ENCODE peak calls at places on chromosomes 12 and 14, in nine cellular contexts. M is cardiac muscle cell; U is omental fat pad; X is head of caudate nucleus; N is stimulated activated CD8-positive, alpha-beta memory T cell treated with anti-CD3 and anti-CD28 coated beads, Interleukin-2, amount 100 ng/mL, for 1 hour; K is fibroblast of villous mesenchyme; Y is Caki2; S is heart right ventricle; F is stimulated activated CD4-positive, alpha-beta T cell treated with anti-CD3 and anti-CD28 coated beads, Interleukin-15, amount 100 ng/mL, for 24 hours. W is an unnamed sample.

GRCh38 chr12:76546889-76547288 is 12.7 kb downstream of the OSBPL8 start:
- DNase-seq in M (no peak), F (no peak), Y (no peak), X (no peak), K (no peak), S (no peak), N (no peak), U (no peak), W (no peak)

GRCh38 chr12:92030618-92031017 is 115.0 kb downstream of the BTG1 start:
- DNase-seq in X (no peak), K (peak), N (peak), S (no peak), F (peak), Y (no peak), M (no peak), U (no peak), W (peak)

GRCh38 chr14:75258079-75258802 is 20.4 kb upstream of the FOS start:
- DNase-seq in Y (no peak), S (no peak), X (no peak), M (no peak), K (peak), F (no peak), U (no peak), N (no peak), W (no peak)

GRCh38 chr12:80216890-80217559 is 117.7 kb downstream of the OTOGL start:
- DNase-seq in N (no peak), U (no peak), Y (no peak), F (no peak), S (no peak), X (no peak), M (peak), K (no peak), W (no peak)

GRCh38 chr14:21205026-21205677 is 49.3 kb upstream of the OR5AU1 start:
- DNase-seq in U (no peak), F (no peak), X (no peak), S (no peak), K (no peak), M (no peak), Y (no peak), N (no peak), W (no peak)

GRCh38 chr14:36295642-36296627 is 24.5 kb downstream of the MBIP start:
- DNase-seq in U (no peak), F (no peak), M (no peak), K (peak), S (no peak), Y (no peak), X (no peak), N (no peak), W (no peak)

GRCh38 chr12:115452751-115453281 is 768.8 kb upstream of the TBX3 start:
- DNase-seq in F (no peak), M (no peak), U (no peak), Y (no peak), S (no peak), X (no peak), N (no peak), K (no peak), W (no peak)

GRCh38 chr12:6272300-6273208 is 37.9 kb upstream of the PLEKHG6 start:
- DNase-seq in M (no peak), N (no peak), S (no peak), Y (peak), F (peak), K (no peak), U (no peak), X (no peak), W (no peak)

GRCh38 chr12:89768586-89769482 is 60.2 kb upstream of the ATP2B1 start:
- DNase-seq in F (peak), S (no peak), U (no peak), N (no peak), Y (peak), K (peak), M (no peak), X (no peak), W (no peak)

GRCh38 chr12:71135812-71136176 is 22.0 kb downstream of the TSPAN8 start:
- DNase-seq in F (no peak), K (no peak), S (no peak), U (no peak), Y (no peak), X (no peak), N (no peak), M (no peak), W (no peak)

GRCh38 chr12:9381619-9382018 is 173.4 kb upstream of the PZP start:
- DNase-seq in Y (no peak), M (no peak), U (no peak), K (no peak), S (no peak), N (no peak), F (no peak), X (no peak), W (no peak)

GRCh38 chr14:101460521-101460920 is 100.8 kb upstream of the DIO3 start:
- DNase-seq in M (no peak), Y (no peak), X (no peak), U (no peak), S (no peak), K (no peak), N (no peak), F (no peak), W (no peak)

GRCh38 chr14:96051642-96052540 is 12.7 kb downstream of the C14orf132 start:
- DNase-seq in U (no peak), Y (no peak), N (no peak), X (peak), M (no peak), K (no peak), F (peak), S (no peak), W (no peak)

GRCh38 chr12:108578813-108579212 is 16.4 kb downstream of the ISCU start:
- DNase-seq in S (no peak), Y (no peak), K (no peak), X (no peak), U (no peak), F (no peak), M (no peak), N (no peak), W (no peak)

W was measured in central memory CD8-positive, alpha-beta T cell.